ENCODE peak calls at places on chromosome 9, in four cellular contexts. Z is Peyer's patch, X is sigmoid colon, W is erythroblast. J is an unnamed sample.

GRCh38 chr9:36729902-36730301 is 157.2 kb downstream of the MELK start:
- DNase-seq in Z (no peak), X (no peak), W (no peak), J (no peak)

GRCh38 chr9:20030671-20031070 is 241.8 kb upstream of the SLC24A2 start:
- DNase-seq in W (no peak), Z (no peak), X (no peak), J (no peak)

GRCh38 chr9:87714819-87715218 is 11.1 kb upstream of the CTSL start:
- DNase-seq in Z (no peak), X (peak), W (peak), J (no peak)

GRCh38 chr9:19102181-19102630 is 498 bp downstream of the HAUS6 start:
- DNase-seq in Z (peak), W (peak), X (peak), J (no peak)

GRCh38 chr9:124399323-124399962 is 15.8 kb downstream of the PSMB7 start:
- DNase-seq in Z (no peak), X (no peak), W (no peak), J (no peak)

GRCh38 chr9:34557421-34558321 is 31.9 kb downstream of the CNTFR start:
- DNase-seq in W (no peak), Z (no peak), X (no peak), J (no peak)

GRCh38 chr9:100515578-100516494 is 42.9 kb downstream of the TMEFF1 start:
- DNase-seq in W (no peak), X (no peak), Z (no peak), J (no peak)

GRCh38 chr9:70100362-70100761 is 56.7 kb downstream of the MAMDC2 start:
- DNase-seq in W (no peak), X (peak), Z (no peak), J (no peak)

GRCh38 chr9:14021871-14022525 is 291.9 kb downstream of the NFIB start:
- DNase-seq in Z (no peak), X (no peak), W (no peak), J (no peak)

GRCh38 chr9:99173570-99174504 is 47.9 kb downstream of the ALG2 start:
- DNase-seq in X (no peak), Z (no peak), W (no peak), J (no peak)

GRCh38 chr9:126694206-126695081 is 80.7 kb downstream of the LMX1B start:
- DNase-seq in X (peak), W (no peak), Z (no peak), J (no peak)

GRCh38 chr9:33318225-33318624 is 27.9 kb downstream of the NFX1 start:
- DNase-seq in W (no peak), Z (no peak), X (no peak), J (no peak)
- TF ChIP-seq POLR2A in W (no peak), Z (no peak), X (no peak), J (no peak)

DNA sequence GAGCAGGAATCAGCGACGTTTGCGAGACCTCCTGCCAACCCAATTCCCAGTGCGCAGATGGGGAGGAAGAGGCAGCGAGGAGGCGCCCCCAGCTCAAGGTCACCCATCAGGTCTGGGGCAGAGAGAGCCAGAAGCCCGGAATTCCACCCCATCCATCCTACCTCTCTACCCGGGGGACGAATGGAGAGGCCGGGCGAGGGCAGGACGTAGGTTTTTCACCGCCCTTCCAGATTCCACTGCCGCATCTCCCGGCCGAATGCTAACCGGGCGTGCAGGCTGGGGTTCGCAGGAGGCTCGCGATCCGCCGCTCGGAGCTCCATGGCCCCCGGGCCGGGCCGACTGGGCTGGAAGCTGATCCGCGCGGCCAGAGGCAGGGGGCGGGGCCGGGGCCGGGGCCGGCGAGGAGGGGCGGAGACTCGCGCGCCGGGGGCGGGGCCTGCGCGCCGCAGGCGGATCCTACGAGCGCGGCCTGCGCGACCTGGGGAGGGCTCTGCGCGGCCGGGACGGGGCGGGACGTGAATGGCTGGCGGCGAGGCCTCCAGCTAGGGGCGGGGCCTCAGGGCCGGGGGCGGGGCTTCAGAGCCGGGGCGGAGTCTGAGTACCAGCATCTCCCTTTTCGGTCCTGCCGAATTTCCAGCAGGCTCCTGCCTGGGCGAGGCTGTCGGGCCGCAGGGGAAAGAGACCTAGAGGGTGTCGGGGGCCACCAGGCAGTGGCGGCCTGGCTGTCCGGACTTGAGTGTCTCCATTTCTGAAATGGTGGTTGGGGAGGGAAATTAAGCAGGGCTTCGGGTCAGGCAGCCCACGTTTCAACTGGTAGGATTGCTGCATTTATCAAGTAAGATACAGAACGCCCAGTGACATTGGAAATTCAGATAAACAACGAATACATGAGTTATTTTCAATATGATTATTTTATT is at the start of gene ST6GALNAC4:
- DNase-seq in X (peak), Z (peak), W (peak), J (peak)
- TF ChIP-seq POLR2A in X (no peak), Z (peak), W (peak), J (peak)

DNA sequence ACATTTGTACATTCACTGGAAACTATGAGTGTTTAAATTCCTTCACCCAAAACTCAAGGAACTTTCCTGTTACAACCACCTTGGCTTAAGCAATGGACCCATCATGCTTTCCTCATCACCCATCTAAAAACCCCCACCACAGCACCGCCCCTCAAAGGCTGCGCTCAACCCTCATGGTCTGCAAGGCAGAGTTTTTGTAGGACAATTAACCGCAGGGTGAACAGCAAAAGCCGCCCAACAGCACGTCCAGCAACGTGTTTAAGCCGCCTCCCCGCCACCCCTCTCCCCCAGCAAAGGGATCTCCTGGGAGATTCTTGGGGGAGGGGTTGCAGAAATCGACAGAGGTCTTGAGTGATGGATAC is 2.0 kb downstream of the ROR2 start:
- DNase-seq in X (peak), Z (no peak), W (peak), J (no peak)
- TF ChIP-seq POLR2A in X (no peak), Z (no peak), W (no peak), J (no peak)

DNA sequence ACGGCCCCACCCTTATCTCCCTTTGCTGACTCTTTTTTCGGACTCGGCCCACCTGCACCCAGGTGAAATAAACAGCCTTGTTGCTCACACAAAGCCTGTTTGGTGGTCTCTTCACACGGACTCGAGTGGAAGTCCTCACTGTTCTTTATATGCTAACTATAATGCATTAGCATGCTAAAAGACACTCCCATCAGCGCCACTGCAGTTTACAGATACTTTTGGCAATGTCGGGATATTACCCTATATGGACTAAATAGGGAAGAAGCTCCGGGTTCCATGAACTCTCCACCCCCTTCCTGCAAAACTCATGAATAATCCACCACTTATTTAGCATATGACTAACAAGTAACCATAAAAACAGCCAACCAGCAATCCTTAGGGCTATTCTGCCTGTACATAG is 426.2 kb upstream of the PTPRD start:
- DNase-seq in Z (no peak), W (no peak), X (no peak), J (no peak)
- TF ChIP-seq POLR2A in Z (no peak), W (no peak), X (no peak), J (no peak)

GRCh38 chr9:135164036-135164435 is 76.6 kb downstream of the OLFM1 start:
- DNase-seq in Z (no peak), W (no peak), X (no peak), J (no peak)
- TF ChIP-seq POLR2A in Z (no peak), W (no peak), X (no peak), J (no peak)

GRCh38 chr9:76905984-76906861 is at the start of gene PRUNE2:
- DNase-seq in Z (no peak), W (peak), X (peak), J (peak)
- TF ChIP-seq POLR2A in Z (peak), W (no peak), X (peak), J (no peak)

GRCh38 chr9:136441681-136442245 is 2.1 kb upstream of the INPP5E start:
- DNase-seq in W (no peak), X (no peak), Z (no peak), J (peak)

GRCh38 chr9:136443087-136443486 is 3.4 kb upstream of the INPP5E start:
- DNase-seq in W (no peak), Z (no peak), X (no peak), J (no peak)

GRCh38 chr9:136443687-136444086 is 4.0 kb upstream of the INPP5E start:
- DNase-seq in X (no peak), Z (no peak), W (no peak), J (no peak)

GRCh38 chr9:136441191-136441680 is 1.6 kb upstream of the INPP5E start:
- DNase-seq in X (no peak), Z (no peak), W (no peak), J (peak)

DNA sequence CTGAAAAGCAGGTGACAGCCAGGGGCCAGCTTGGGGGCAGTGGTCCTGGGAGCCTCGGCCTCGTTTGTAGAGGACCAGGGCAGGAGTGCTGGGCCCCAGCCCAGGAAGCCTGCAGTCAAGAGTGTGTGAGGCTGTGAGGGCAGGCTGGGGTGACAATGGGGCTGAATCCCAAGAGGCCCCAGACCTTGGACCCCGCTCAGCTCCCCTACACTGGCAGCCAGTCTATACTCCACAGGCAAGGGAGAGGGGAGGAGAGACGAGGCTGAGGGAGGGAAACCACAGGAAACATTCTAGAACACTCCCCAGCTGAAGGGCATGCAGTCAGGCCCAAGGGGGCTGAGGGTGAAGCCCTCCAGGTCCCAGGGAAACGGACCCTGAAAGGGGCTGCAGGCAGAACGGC is 2.7 kb upstream of the INPP5E start:
- DNase-seq in Z (no peak), X (no peak), W (no peak), J (no peak)
- TF ChIP-seq POLR2A in Z (no peak), X (no peak), W (no peak), J (no peak)

GRCh38 chr9:113993838-113994540 is 84.1 kb downstream of the AMBP start:
- DNase-seq in W (no peak), X (peak), Z (no peak), J (no peak)

GRCh38 chr9:113992994-113993393 is 85.1 kb downstream of the AMBP start:
- DNase-seq in Z (no peak), X (no peak), W (no peak), J (no peak)

GRCh38 chr9:113991714-113992113 is 86.4 kb downstream of the AMBP start:
- DNase-seq in Z (no peak), X (no peak), W (no peak), J (no peak)

GRCh38 chr9:113990975-113991471 is 87.1 kb downstream of the AMBP start:
- DNase-seq in X (no peak), Z (no peak), W (no peak), J (no peak)

DNA sequence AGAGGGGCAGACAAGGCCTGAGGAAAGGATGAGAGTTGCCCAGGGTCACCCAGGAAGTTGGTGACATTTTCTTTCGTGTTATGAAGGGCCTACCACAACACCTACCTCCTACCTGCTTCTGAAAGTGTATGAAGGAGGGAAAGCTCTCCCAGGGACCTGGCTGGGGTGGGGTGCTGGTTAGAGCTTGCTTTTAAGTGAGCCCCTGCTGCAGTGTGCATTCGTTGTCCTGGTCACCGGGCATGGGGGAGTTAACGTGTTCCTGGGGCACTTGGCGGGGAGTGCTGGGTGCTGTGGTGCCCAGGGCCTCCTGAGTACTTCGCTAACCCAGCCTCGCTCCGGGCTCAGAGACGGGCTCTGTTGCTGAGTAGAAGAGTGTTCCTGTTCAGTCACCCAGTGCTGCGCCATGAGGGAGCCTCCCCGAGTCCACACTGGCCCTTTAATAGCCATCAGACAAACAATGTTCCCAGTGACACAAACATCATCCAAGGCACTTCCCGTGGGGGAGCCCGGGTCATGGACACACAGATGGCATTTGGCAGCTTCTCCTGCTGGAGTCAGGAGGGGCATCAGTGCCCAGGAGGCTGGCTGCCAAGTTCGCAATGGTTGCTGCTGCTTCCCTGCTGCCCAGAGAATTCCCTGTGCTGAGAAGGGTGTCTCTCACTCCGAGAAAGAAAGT is 85.7 kb downstream of the AMBP start:
- DNase-seq in X (no peak), Z (no peak), W (no peak), J (no peak)
- TF ChIP-seq POLR2A in X (no peak), Z (no peak), W (no peak), J (no peak)

DNA sequence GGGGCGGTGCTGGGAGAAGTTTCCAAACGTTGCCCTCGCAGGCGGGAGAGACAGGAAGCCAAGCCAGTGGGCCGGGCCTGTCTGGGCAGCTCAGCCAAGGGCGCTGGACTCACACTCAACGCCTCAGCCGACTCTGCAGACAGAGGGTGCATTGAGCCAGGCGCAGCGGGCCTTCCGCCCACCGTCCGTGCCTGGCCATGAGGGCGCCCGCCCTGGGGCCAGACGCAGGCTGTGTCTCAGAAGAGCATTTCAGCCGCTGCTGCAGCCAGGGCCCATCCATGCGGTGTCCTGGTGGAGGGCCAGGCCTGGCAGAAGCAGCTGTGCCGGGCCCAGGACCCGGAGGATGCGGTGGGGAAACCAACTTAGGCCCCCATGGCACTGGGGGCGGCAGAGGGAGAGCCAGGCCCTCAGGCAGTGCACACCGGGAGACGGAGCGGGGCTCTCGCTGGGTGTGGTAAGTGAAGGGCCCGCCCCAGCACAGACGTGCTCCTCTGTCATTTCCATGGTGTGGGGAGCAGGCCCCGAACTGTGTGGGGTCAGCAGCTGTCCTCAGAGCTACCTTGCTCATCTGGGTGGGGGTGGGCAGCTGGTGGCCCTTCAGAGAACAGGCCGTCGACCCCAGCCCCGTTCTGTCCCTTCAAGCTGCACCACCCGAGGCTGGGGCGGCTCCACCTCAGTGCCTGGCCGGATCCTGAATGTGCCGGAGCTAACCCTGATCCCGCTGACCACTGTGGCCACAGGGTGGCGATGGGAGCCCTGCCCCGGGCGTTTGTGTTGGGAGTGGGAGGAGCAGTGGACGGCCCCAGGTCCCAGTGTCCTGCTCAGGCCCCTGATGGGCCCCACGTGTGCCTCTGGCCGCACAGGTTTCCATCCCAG is 18.0 kb downstream of the DNLZ start:
- DNase-seq in W (no peak), Z (no peak), X (peak), J (peak)
- TF ChIP-seq POLR2A in W (no peak), Z (no peak), X (no peak), J (no peak)